ENCODE peak calls at places on chromosomes 11 and 22, in eight cellular contexts. V is PC-3, R is HCT116, Q is OCI-LY7, W is neural progenitor cell, T is hepatocyte, U is GM23248, K is GM23338. A is an unnamed sample.

GRCh38 chr11:39745401-39745800 is 1714.1 kb downstream of the LRRC4C start:
- DNase-seq in R (no peak), Q (no peak), T (peak), U (no peak), K (no peak), W (no peak), V (peak), A (no peak)

GRCh38 chr22:39128508-39128907 is 24.0 kb downstream of the CBX7 start:
- DNase-seq in Q (no peak), V (no peak), K (no peak), U (no peak), R (no peak), T (no peak), W (no peak), A (no peak)

GRCh38 chr11:111978028-111978771 is 41.1 kb downstream of the DIXDC1 start:
- DNase-seq in K (peak), W (peak), T (peak), U (peak), R (no peak), Q (no peak), V (peak), A (peak)

GRCh38 chr11:101327908-101328307 is 198.3 kb upstream of the PGR start:
- DNase-seq in K (no peak), Q (no peak), W (no peak), U (no peak), R (no peak), V (peak), T (no peak), A (no peak)

GRCh38 chr11:125168875-125169537 is 4.5 kb downstream of the PKNOX2 start:
- DNase-seq in W (no peak), T (peak), Q (no peak), U (no peak), V (no peak), K (no peak), R (no peak), A (no peak)

GRCh38 chr11:33785609-33786008 is 11.3 kb upstream of the FBXO3 start:
- DNase-seq in U (no peak), K (no peak), V (no peak), Q (no peak), T (no peak), R (no peak), W (no peak), A (no peak)

GRCh38 chr11:19558189-19558986 is 154.2 kb upstream of the NAV2 start:
- DNase-seq in T (no peak), V (no peak), U (no peak), K (no peak), Q (no peak), W (no peak), R (no peak), A (no peak)

GRCh38 chr11:8258771-8259170 is 4.9 kb downstream of the LMO1 start:
- DNase-seq in U (peak), T (no peak), K (no peak), Q (no peak), V (peak), W (no peak), R (no peak), A (no peak)

GRCh38 chr11:46386674-46387073 is 4.9 kb downstream of the CHRM4 start:
- DNase-seq in R (no peak), U (peak), W (no peak), V (peak), K (no peak), T (no peak), Q (no peak), A (no peak)

GRCh38 chr11:99325807-99326206 is 305.1 kb downstream of the CNTN5 start:
- DNase-seq in V (peak), T (peak), Q (no peak), W (no peak), U (peak), K (no peak), R (no peak), A (no peak)

GRCh38 chr11:126837581-126837980 is 163.0 kb downstream of the KIRREL3 start:
- DNase-seq in Q (no peak), U (no peak), W (no peak), K (no peak), T (no peak), V (no peak), R (no peak), A (no peak)

GRCh38 chr11:112162761-112163669 is 879 bp downstream of the IL18 start:
- DNase-seq in K (no peak), R (no peak), V (peak), W (no peak), Q (no peak), T (peak), U (peak), A (no peak)

GRCh38 chr11:23398052-23398451 is 537.8 kb upstream of the CCDC179 start:
- DNase-seq in T (no peak), U (no peak), K (no peak), V (no peak), R (no peak), Q (no peak), W (no peak), A (no peak)

GRCh38 chr11:27254744-27255446 is 108.1 kb downstream of the CCDC34 start:
- DNase-seq in U (peak), T (no peak), Q (no peak), W (no peak), V (no peak), R (no peak), K (no peak), A (no peak)

GRCh38 chr11:113090716-113091577 is 129.7 kb downstream of the NCAM1 start:
- DNase-seq in V (peak), K (no peak), R (no peak), W (no peak), U (no peak), Q (no peak), T (no peak), A (peak)

GRCh38 chr11:396511-396947 is 2.5 kb downstream of the PKP3 start:
- DNase-seq in W (no peak), T (no peak), Q (no peak), V (no peak), U (peak), K (peak), R (no peak), A (peak)

GRCh38 chr22:45212306-45212709 is 28.4 kb downstream of the KIAA0930 start:
- DNase-seq in U (peak), W (peak), R (no peak), V (no peak), Q (no peak), T (peak), K (peak), A (peak)

GRCh38 chr11:27213232-27213660 is 149.8 kb downstream of the CCDC34 start:
- DNase-seq in V (peak), K (no peak), Q (no peak), R (no peak), W (peak), U (peak), T (peak), A (no peak)

GRCh38 chr11:20029193-20029592 is 131.1 kb downstream of the DBX1 start:
- DNase-seq in K (no peak), V (no peak), W (no peak), T (no peak), Q (no peak), R (no peak), U (no peak), A (no peak)

GRCh38 chr11:96001037-96001436 is 77.1 kb upstream of the MTMR2 start:
- DNase-seq in T (no peak), Q (no peak), V (no peak), R (no peak), U (peak), K (no peak), W (no peak), A (no peak)

GRCh38 chr11:77199346-77199745 is 71.3 kb downstream of the MYO7A start:
- DNase-seq in K (no peak), W (no peak), U (no peak), Q (no peak), R (no peak), T (no peak), V (no peak), A (no peak)

GRCh38 chr22:28250036-28250695 is 331.1 kb upstream of the PITPNB start:
- DNase-seq in V (no peak), Q (no peak), W (no peak), K (no peak), R (no peak), T (no peak), U (peak), A (no peak)

GRCh38 chr11:62514151-62514550 is 32.5 kb downstream of the AHNAK start:
- DNase-seq in Q (no peak), T (no peak), W (no peak), V (no peak), K (no peak), R (no peak), U (no peak), A (no peak)

GRCh38 chr11:84214557-84214956 is 928.4 kb upstream of the CCDC90B start:
- DNase-seq in T (no peak), Q (no peak), W (no peak), R (no peak), U (no peak), V (no peak), K (no peak), A (no peak)

GRCh38 chr11:120068114-120068573 is 69.8 kb downstream of the TRIM29 start:
- DNase-seq in W (no peak), T (peak), R (no peak), U (peak), K (no peak), V (peak), Q (no peak), A (peak)

GRCh38 chr11:123183391-123184099 is 11.5 kb downstream of the CLMP start:
- DNase-seq in U (peak), V (peak), T (no peak), W (no peak), K (no peak), Q (no peak), R (no peak), A (no peak)

GRCh38 chr11:76444065-76444383 is 794 bp upstream of the EMSY start:
- DNase-seq in W (no peak), U (no peak), Q (peak), R (no peak), K (no peak), T (no peak), V (no peak), A (no peak)

GRCh38 chr11:96309001-96309642 is 33.9 kb downstream of the MAML2 start:
- DNase-seq in V (peak), K (no peak), T (no peak), Q (no peak), U (peak), W (peak), R (no peak), A (no peak)

GRCh38 chr22:30763815-30764686 is 69.4 kb downstream of the OSBP2 start:
- DNase-seq in Q (peak), R (peak), K (peak), W (peak), V (peak), T (peak), U (peak), A (peak)
- TF ChIP-seq EZH2phosphoT487 in Q (no peak), R (no peak), K (no peak), W (no peak), V (no peak), T (no peak), U (no peak), A (no peak)

GRCh38 chr11:128564642-128565245 is 22.6 kb downstream of the ETS1 start:
- DNase-seq in K (no peak), R (no peak), W (no peak), V (no peak), U (no peak), Q (no peak), T (no peak), A (no peak)

GRCh38 chr11:128565881-128566280 is 21.5 kb downstream of the ETS1 start:
- DNase-seq in K (no peak), Q (no peak), U (no peak), W (no peak), T (peak), V (no peak), R (no peak), A (no peak)

GRCh38 chr11:128563942-128564641 is 23.3 kb downstream of the ETS1 start:
- DNase-seq in W (no peak), K (no peak), U (no peak), Q (peak), R (no peak), V (no peak), T (no peak), A (no peak)

GRCh38 chr11:128559496-128560103 is 27.8 kb downstream of the ETS1 start:
- DNase-seq in Q (no peak), K (no peak), W (no peak), T (no peak), V (peak), R (no peak), U (peak), A (no peak)

GRCh38 chr11:128563308-128563707 is 24.1 kb downstream of the ETS1 start:
- DNase-seq in W (no peak), U (no peak), K (no peak), Q (no peak), V (no peak), T (no peak), R (no peak), A (no peak)
- TF ChIP-seq EZH2phosphoT487 in W (no peak), U (no peak), K (no peak), Q (no peak), V (no peak), T (no peak), R (no peak), A (no peak)

GRCh38 chr11:70398834-70399680 is 728 bp downstream of the CTTN start:
- DNase-seq in V (no peak), R (no peak), K (no peak), U (no peak), Q (peak), W (no peak), T (peak), A (peak)
- TF ChIP-seq EZH2phosphoT487 in V (no peak), R (no peak), K (no peak), U (no peak), Q (no peak), W (no peak), T (no peak), A (no peak)

GRCh38 chr22:27203276-27203660 is 545.9 kb downstream of the MIAT start:
- DNase-seq in T (no peak), W (no peak), V (no peak), R (no peak), K (no peak), U (no peak), Q (no peak), A (no peak)
- TF ChIP-seq EZH2phosphoT487 in T (no peak), W (no peak), V (no peak), R (no peak), K (no peak), U (no peak), Q (no peak), A (no peak)

GRCh38 chr22:31952459-31952858 is 8.1 kb downstream of the YWHAH start:
- DNase-seq in T (no peak), V (peak), R (no peak), W (no peak), U (peak), K (no peak), Q (no peak), A (no peak)
- TF ChIP-seq EZH2phosphoT487 in T (no peak), V (no peak), R (no peak), W (no peak), U (peak), K (no peak), Q (no peak), A (no peak)

A was measured in SK-N-SH.